ENCODE peak calls at places on chromosomes 6 and 20, in seven cellular contexts. F is stomach; Y is GF-D8; N is astrocyte of the cerebellum; Q is effector CD4-positive, alpha-beta T cell; Z is NCI-H1092 treated with DMSO at 0.1 percent for 48 hours; C is EH. U is an unnamed sample.

GRCh38 chr6:33786736-33787135 is 2.2 kb downstream of the LEMD2 start:
- DNase-seq in Y (no peak), N (no peak), C (no peak), Z (no peak), Q (no peak), F (no peak), U (no peak)

GRCh38 chr20:39342463-39342862 is 380.3 kb downstream of the DHX35 start:
- DNase-seq in N (no peak), F (no peak), Z (no peak), Q (no peak), C (no peak), Y (no peak), U (no peak)

GRCh38 chr20:18634501-18634900 is 46.6 kb downstream of the DTD1 start:
- DNase-seq in F (no peak), Q (no peak), Z (no peak), N (no peak), Y (no peak), C (no peak), U (no peak)

GRCh38 chr20:51463560-51463959 is 79.0 kb downstream of the NFATC2 start:
- DNase-seq in Z (no peak), Q (no peak), Y (no peak), F (no peak), N (no peak), C (no peak), U (no peak)

GRCh38 chr20:8156603-8157079 is 24.6 kb downstream of the PLCB1 start:
- DNase-seq in Q (no peak), Z (no peak), C (peak; percentile 68), Y (no peak), N (no peak), F (no peak), U (no peak)

GRCh38 chr6:56244528-56245253 is 2.7 kb downstream of the COL21A1 start:
- DNase-seq in C (no peak), Z (no peak), N (no peak), F (no peak), Y (no peak), Q (no peak), U (no peak)

GRCh38 chr6:150848400-150848799 is 17.1 kb upstream of the MTHFD1L start:
- DNase-seq in Q (no peak), C (no peak), Y (no peak), F (no peak), Z (no peak), N (no peak), U (no peak)

GRCh38 chr20:23629017-23629541 is 8.7 kb downstream of the CST3 start:
- DNase-seq in Y (no peak), Q (no peak), F (peak; percentile 70), C (peak; percentile 52), N (peak; percentile 62), Z (no peak), U (no peak)

GRCh38 chr6:135002229-135002844 is 52.3 kb downstream of the HBS1L start:
- DNase-seq in C (peak; percentile 35), F (no peak), Q (no peak), Z (no peak), Y (no peak), N (no peak), U (no peak)

GRCh38 chr20:8116067-8116811 is 15.8 kb upstream of the PLCB1 start:
- DNase-seq in Q (no peak), Y (no peak), C (peak; percentile 75), N (no peak), F (no peak), Z (no peak), U (no peak)

GRCh38 chr6:78909391-78909790 is 42.0 kb downstream of the IRAK1BP1 start:
- DNase-seq in Y (no peak), Q (no peak), C (peak; percentile 74), N (no peak), F (no peak), Z (no peak), U (no peak)

GRCh38 chr6:166656269-166657206 is 29.5 kb upstream of the RPS6KA2 start:
- DNase-seq in C (peak; percentile 40), F (no peak), Y (no peak), Z (no peak), Q (no peak), N (no peak), U (no peak)

GRCh38 chr20:53774487-53775203 is 181.0 kb upstream of the ZNF217 start:
- DNase-seq in C (peak; percentile 99), N (peak; percentile 67), Z (no peak), Y (no peak), F (no peak), Q (no peak), U (no peak)

GRCh38 chr6:148653138-148653776 is 93.6 kb upstream of the UST start:
- DNase-seq in C (no peak), Q (no peak), Z (no peak), Y (no peak), F (no peak), N (no peak), U (no peak)

GRCh38 chr6:39426057-39426592 is 103.6 kb upstream of the KCNK16 start:
- DNase-seq in N (peak; percentile 83), Q (no peak), Z (no peak), F (no peak), Y (no peak), C (peak; percentile 83), U (no peak)

GRCh38 chr20:48012401-48012974 is 227.2 kb upstream of the SULF2 start:
- DNase-seq in Y (no peak), Q (no peak), F (no peak), N (no peak), Z (no peak), C (peak; percentile 98), U (no peak)

GRCh38 chr6:88945596-88945995 is 17.8 kb downstream of the RNGTT start:
- DNase-seq in F (no peak), Y (no peak), N (no peak), C (no peak), Z (no peak), Q (no peak), U (no peak)

GRCh38 chr6:139490482-139490881 is 116.0 kb upstream of the CITED2 start:
- DNase-seq in Y (peak; percentile 9), C (peak; percentile 46), F (peak; percentile 37), Z (no peak), Q (no peak), N (no peak), U (no peak)

GRCh38 chr6:45591306-45591705 is 213.6 kb upstream of the SUPT3H start:
- DNase-seq in Z (no peak), C (no peak), Y (no peak), F (no peak), Q (no peak), N (no peak), U (no peak)

GRCh38 chr6:13485923-13486557 is 1.4 kb downstream of the GFOD1 start:
- DNase-seq in C (peak; percentile 34), N (no peak), Y (peak; percentile 43), F (no peak), Q (peak; percentile 21), Z (no peak), U (no peak)

GRCh38 chr20:33650111-33650752 is 11.9 kb upstream of the C20orf144 start:
- DNase-seq in C (no peak), Q (no peak), Z (no peak), N (no peak), Y (no peak), F (no peak), U (no peak)

GRCh38 chr20:1939270-1939595 is 44.0 kb downstream of the SIRPA start:
- DNase-seq in N (no peak), Z (no peak), Y (no peak), C (no peak), Q (no peak), F (no peak), U (no peak)

U was measured in CD8-positive, alpha-beta T cell.